ENCODE peak calls at places on chromosomes 1 and 21, in eight cellular contexts. Y is aorta; V is heart right ventricle; P is PC-3; A is right lobe of liver; F is upper lobe of left lung; I is left lung; N is CD4-positive, CD25-positive, alpha-beta regulatory T cell. Z is an unnamed sample.
A peak's percentile ranks its signal among the peaks of the same experiment; 100 is the strongest.

GRCh38 chr21:14989359-14989758 is 75.4 kb downstream of the NRIP1 start:
- ATAC-seq in A (peak; percentile 28), Y (no peak), P (no peak), N (no peak), V (peak; percentile 86), I (no peak), F (no peak), Z (no peak)

GRCh38 chr1:156400191-156400920 is 31.3 kb downstream of the RHBG start:
- ATAC-seq in P (no peak), N (no peak), I (no peak), V (no peak), A (no peak), F (no peak), Y (no peak), Z (no peak)

GRCh38 chr1:87958711-87959110 is 630.0 kb downstream of the LMO4 start:
- ATAC-seq in F (no peak), A (no peak), I (no peak), P (no peak), Y (no peak), V (no peak), N (no peak), Z (no peak)

GRCh38 chr21:43803558-43804300 is 14.4 kb downstream of the RRP1 start:
- ATAC-seq in Y (no peak), A (no peak), N (no peak), P (no peak), V (no peak), I (no peak), F (no peak), Z (no peak)

GRCh38 chr1:156849151-156849496 is 9.8 kb downstream of the INSRR start:
- ATAC-seq in V (no peak), Y (no peak), I (no peak), A (no peak), N (no peak), F (no peak), P (no peak), Z (no peak)

GRCh38 chr1:80657707-80658106 is 1143.0 kb upstream of the ADGRL2 start:
- ATAC-seq in I (no peak), P (no peak), Y (no peak), F (no peak), A (peak; percentile 5), V (no peak), N (no peak), Z (no peak)

GRCh38 chr21:29787011-29787909 is 152.5 kb downstream of the GRIK1 start:
- ATAC-seq in A (peak; percentile 91), Y (no peak), F (no peak), I (no peak), N (no peak), V (no peak), P (no peak), Z (no peak)

GRCh38 chr1:52179073-52179472 is 37.2 kb downstream of the ZFYVE9 start:
- ATAC-seq in Y (no peak), F (no peak), P (no peak), A (no peak), N (no peak), V (no peak), I (no peak), Z (no peak)

GRCh38 chr1:158496379-158496778 is 24.4 kb downstream of the OR10R2 start:
- ATAC-seq in F (no peak), I (peak; percentile 41), N (no peak), A (no peak), V (no peak), P (no peak), Y (no peak), Z (no peak)

GRCh38 chr1:203686091-203686632 is 59.5 kb downstream of the ATP2B4 start:
- ATAC-seq in Y (peak; percentile 53), P (peak; percentile 85), I (peak; percentile 14), F (no peak), N (no peak), A (peak; percentile 62), V (peak; percentile 50), Z (no peak)

GRCh38 chr1:219710529-219711194 is 97.8 kb upstream of the ZC3H11B start:
- ATAC-seq in F (no peak), N (no peak), V (no peak), A (no peak), Y (no peak), I (no peak), P (peak; percentile 90), Z (no peak)

GRCh38 chr1:23198373-23198772 is 18.9 kb downstream of the HTR1D start:
- ATAC-seq in Y (no peak), F (no peak), I (no peak), P (peak; percentile 51), V (no peak), A (no peak), N (no peak), Z (no peak)

GRCh38 chr1:26404641-26405040 is 6.0 kb upstream of the LIN28A start:
- ATAC-seq in A (no peak), Y (no peak), N (no peak), F (no peak), V (no peak), I (no peak), P (peak; percentile 89), Z (no peak)

GRCh38 chr1:223650465-223650864 is 15.0 kb downstream of the CAPN8 start:
- ATAC-seq in P (no peak), V (no peak), I (no peak), F (no peak), N (no peak), A (no peak), Y (no peak), Z (no peak)

GRCh38 chr1:91807921-91808620 is 77.9 kb downstream of the TGFBR3 start:
- ATAC-seq in V (no peak), F (no peak), N (no peak), I (no peak), P (no peak), A (no peak), Y (no peak), Z (no peak)

GRCh38 chr1:82400521-82400920 is 599.8 kb downstream of the ADGRL2 start:
- ATAC-seq in I (no peak), N (no peak), V (no peak), F (no peak), Y (no peak), P (no peak), A (no peak), Z (no peak)

GRCh38 chr1:82401116-82401515 is 600.4 kb downstream of the ADGRL2 start:
- ATAC-seq in V (no peak), A (no peak), I (no peak), N (no peak), F (no peak), P (no peak), Y (no peak), Z (no peak)

GRCh38 chr1:82398357-82398756 is 597.6 kb downstream of the ADGRL2 start:
- ATAC-seq in P (no peak), Y (no peak), F (no peak), I (no peak), A (no peak), N (no peak), V (no peak), Z (no peak)

GRCh38 chr1:82395450-82395849 is 594.7 kb downstream of the ADGRL2 start:
- ATAC-seq in N (no peak), A (no peak), P (no peak), F (no peak), Y (no peak), V (no peak), I (no peak), Z (no peak)

DNA sequence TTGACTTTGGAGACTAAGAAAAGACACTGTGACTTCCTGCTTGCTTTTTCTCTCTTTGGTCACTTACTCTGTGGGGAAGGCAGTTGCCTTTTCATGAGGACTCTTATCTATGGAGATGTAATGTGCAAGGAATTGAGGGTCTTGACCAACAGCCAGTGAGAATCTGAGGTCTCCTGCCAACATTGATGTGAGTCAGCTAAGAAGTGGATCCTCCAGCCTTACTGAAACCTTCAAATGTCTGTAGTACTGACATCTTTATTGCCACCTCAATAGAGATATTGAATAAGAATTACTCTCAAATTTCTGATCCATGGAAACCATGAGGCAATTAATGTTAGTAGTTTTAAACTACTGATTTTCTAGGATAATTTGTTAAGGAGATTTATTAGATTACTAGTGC is 598.4 kb downstream of the ADGRL2 start:
- ATAC-seq in F (no peak), I (no peak), V (no peak), Y (no peak), A (no peak), P (no peak), N (no peak), Z (no peak)
- H3K9me3 ChIP-seq in F (no peaks in the 10 kb centered on the region), I (no peaks in the 10 kb centered on the region), V (no peaks in the 10 kb centered on the region), Y (no peaks in the 10 kb centered on the region), A (no peaks in the 10 kb centered on the region), P (no peaks in the 10 kb centered on the region), N (peaks cover 3% of the 10 kb centered on the region), Z (no peaks in the 10 kb centered on the region)

DNA sequence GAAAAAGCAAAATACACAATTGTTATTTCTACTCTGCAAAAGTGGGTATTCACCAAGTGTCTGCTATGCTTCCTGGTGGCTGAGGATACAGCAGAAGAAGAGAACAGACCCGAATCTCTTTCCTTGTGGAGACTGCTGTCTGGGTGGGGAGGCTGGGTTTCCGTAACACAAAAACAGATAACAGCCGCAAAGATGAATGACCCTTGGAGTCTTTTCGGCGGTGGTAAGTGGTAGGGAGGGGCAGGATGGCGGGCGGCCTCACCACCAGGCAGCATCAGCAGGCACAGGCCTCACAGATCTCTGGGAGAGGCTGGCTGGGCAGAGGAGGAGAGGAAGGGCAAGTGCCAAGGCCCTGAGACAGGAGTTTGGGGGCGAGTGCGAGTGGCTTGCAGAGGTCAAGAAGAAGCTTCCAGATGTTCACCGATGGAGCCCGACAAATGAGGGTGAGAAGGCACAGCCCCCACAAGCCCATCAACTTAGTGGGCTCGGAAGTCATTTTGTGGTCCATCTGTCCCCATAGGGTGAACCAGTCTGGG is 164.2 kb downstream of the RHOU start:
- ATAC-seq in Y (no peak), F (no peak), P (no peak), N (no peak), I (no peak), V (no peak), A (no peak), Z (no peak)
- H3K4me3 ChIP-seq in Y (no peak overlapping the region), F (no peak overlapping the region), P (no peak overlapping the region), N (no peak overlapping the region), I (no peak overlapping the region), V (no peak overlapping the region), A (no peak overlapping the region), Z (no peak overlapping the region)

GRCh38 chr1:147647796-147648633 is 22.3 kb downstream of the ACP6 start:
- ATAC-seq in F (peak; percentile 47), I (no peak), P (no peak), Y (no peak), A (peak; percentile 16), N (peak; percentile 73), V (peak; percentile 41), Z (no peak)
- H3K36me3 ChIP-seq in F (peaks cover 62% of the 10 kb centered on the region), I (peaks cover 45% of the 10 kb centered on the region), P (peaks cover 61% of the 10 kb centered on the region), Y (peaks cover 16% of the 10 kb centered on the region), A (peaks cover 46% of the 10 kb centered on the region), N (peaks cover 20% of the 10 kb centered on the region), V (peaks cover 86% of the 10 kb centered on the region), Z (peaks cover 87% of the 10 kb centered on the region)

GRCh38 chr21:19034041-19034440 is 630.5 kb upstream of the TMPRSS15 start:
- ATAC-seq in A (no peak), Y (no peak), I (no peak), P (no peak), F (no peak), N (no peak), V (no peak), Z (no peak)

GRCh38 chr21:19029816-19030215 is 626.2 kb upstream of the TMPRSS15 start:
- ATAC-seq in Y (no peak), P (no peak), V (no peak), A (no peak), N (no peak), F (no peak), I (no peak), Z (no peak)

DNA sequence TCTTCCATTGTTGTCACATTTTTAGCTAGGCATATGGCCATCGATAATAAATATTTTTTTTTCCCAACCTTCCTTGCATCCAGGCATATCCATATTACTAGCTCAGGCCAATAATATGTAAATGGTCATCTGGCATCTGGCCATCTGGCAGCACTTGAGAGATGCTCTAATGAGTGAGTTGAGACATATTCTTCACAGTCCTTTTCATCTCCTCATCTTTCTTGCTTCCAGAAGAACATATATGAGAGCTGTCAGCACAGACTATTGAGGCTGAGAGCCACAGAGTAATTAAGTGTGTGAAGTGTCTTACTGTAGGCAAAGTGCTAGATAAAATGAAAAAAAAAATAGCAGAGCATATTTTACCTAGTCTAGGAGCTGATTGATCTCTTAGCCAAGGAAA is 628.4 kb upstream of the TMPRSS15 start:
- ATAC-seq in Y (no peak), I (no peak), F (no peak), N (no peak), P (no peak), A (no peak), V (no peak), Z (no peak)
- H3K9me3 ChIP-seq in Y (no peaks in the 10 kb centered on the region), I (peaks cover 4% of the 10 kb centered on the region), F (no peaks in the 10 kb centered on the region), N (no peaks in the 10 kb centered on the region), P (no peaks in the 10 kb centered on the region), A (no peaks in the 10 kb centered on the region), V (peaks cover 15% of the 10 kb centered on the region), Z (no peaks in the 10 kb centered on the region)